ENCODE peak calls at places on chromosomes 1 and 21, in seven cellular contexts. D is MM.1S, E is astrocyte of the cerebellum, C is neuronal stem cell, S is iPS DF 6.9, A is mammary epithelial cell, Y is pancreas. T is an unnamed sample.

GRCh38 chr1:203456577-203456976 is 19.0 kb upstream of the PRELP start:
- DNase-seq in C (no peak), E (no peak), D (no peak), A (no peak), Y (no peak), S (no peak), T (no peak)

GRCh38 chr1:245585252-245585959 is 430.6 kb downstream of the KIF26B start:
- DNase-seq in Y (no peak), D (no peak), E (peak), A (peak), S (no peak), C (no peak), T (no peak)

GRCh38 chr1:212814548-212814947 is 22.9 kb downstream of the TATDN3 start:
- DNase-seq in D (no peak), Y (no peak), S (no peak), A (no peak), C (no peak), E (no peak), T (no peak)

GRCh38 chr1:223413216-223413615 is 20.0 kb downstream of the CCDC185 start:
- DNase-seq in Y (no peak), D (no peak), S (no peak), E (no peak), A (no peak), C (no peak), T (no peak)

GRCh38 chr1:147389532-147390184 is 147.2 kb downstream of the CHD1L start:
- DNase-seq in Y (no peak), C (peak), A (peak), S (peak), E (peak), D (peak), T (no peak)

GRCh38 chr21:44318489-44319285 is 18.8 kb downstream of the PFKL start:
- DNase-seq in D (no peak), Y (no peak), C (no peak), S (no peak), A (no peak), E (no peak), T (no peak)

GRCh38 chr1:11990303-11991032 is 10.2 kb downstream of the MFN2 start:
- DNase-seq in D (no peak), Y (peak), E (no peak), S (no peak), A (no peak), C (no peak), T (no peak)

GRCh38 chr1:24964811-24965570 is 34.9 kb upstream of the RUNX3 start:
- DNase-seq in E (peak), D (peak), A (no peak), C (no peak), S (no peak), Y (no peak), T (peak)

GRCh38 chr21:34004984-34005383 is 68.4 kb upstream of the MRPS6 start:
- DNase-seq in S (no peak), Y (no peak), D (no peak), C (no peak), A (no peak), E (no peak), T (no peak)

GRCh38 chr1:24415910-24416665 is 486 bp downstream of the NIPAL3 start:
- DNase-seq in D (peak), Y (peak), S (no peak), E (no peak), A (peak), C (no peak), T (no peak)

GRCh38 chr1:198272492-198272891 is 115.7 kb downstream of the NEK7 start:
- DNase-seq in Y (no peak), E (no peak), A (no peak), D (no peak), S (no peak), C (no peak), T (no peak)

GRCh38 chr1:93722081-93723031 is 40.7 kb upstream of the BCAR3 start:
- DNase-seq in E (no peak), C (peak), D (no peak), Y (no peak), A (no peak), S (no peak), T (no peak)

GRCh38 chr1:54053745-54054437 is 483 bp downstream of the TCEANC2 start:
- DNase-seq in E (no peak), S (no peak), C (no peak), D (no peak), Y (no peak), A (peak), T (no peak)

GRCh38 chr1:7430646-7431045 is 340.4 kb upstream of the VAMP3 start:
- DNase-seq in S (no peak), E (no peak), A (no peak), D (no peak), C (no peak), Y (no peak), T (no peak)

DNA sequence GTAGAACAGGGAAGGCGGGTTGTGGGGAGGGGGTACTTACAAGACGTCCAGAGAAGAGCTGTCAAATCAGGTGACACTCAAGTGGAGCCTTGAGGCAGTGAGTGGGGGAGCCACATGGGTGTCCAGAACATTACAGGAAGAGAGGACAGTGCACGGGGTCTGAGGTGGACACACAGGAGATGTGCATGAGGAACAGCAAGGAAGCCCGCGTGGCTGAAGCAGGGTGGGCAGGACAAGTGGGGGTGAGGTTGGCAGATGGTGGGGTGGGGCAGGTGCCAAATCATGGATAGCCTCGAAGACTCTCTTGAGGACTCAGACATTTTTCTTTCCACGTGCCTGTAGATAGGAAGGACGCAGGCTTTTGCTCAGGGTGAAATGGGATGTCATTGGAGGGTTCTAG is 921 bp downstream of the SMPDL3B start:
- DNase-seq in D (no peak), E (no peak), Y (no peak), C (no peak), A (no peak), S (no peak), T (no peak)
- H3K4me3 ChIP-seq in D (no peak), E (no peak), Y (peak), C (no peak), A (peak), S (peak), T (no peak)

GRCh38 chr1:220880367-220880680 is 1.1 kb downstream of the HLX start:
- DNase-seq in Y (no peak), S (no peak), E (no peak), D (no peak), A (no peak), C (no peak), T (no peak)
- H3K4me3 ChIP-seq in Y (peak), S (no peak), E (peak), D (peak), A (peak), C (no peak), T (peak)

GRCh38 chr1:31373897-31374486 is 1.1 kb upstream of the FABP3 start:
- DNase-seq in A (no peak), S (no peak), Y (no peak), E (no peak), D (no peak), C (no peak), T (no peak)
- H3K4me3 ChIP-seq in A (no peak), S (no peak), Y (peak), E (peak), D (no peak), C (peak), T (peak)

GRCh38 chr1:2229921-2230700 is 2.0 kb downstream of the SKI start:
- DNase-seq in C (no peak), A (peak), Y (peak), E (no peak), S (no peak), D (no peak), T (no peak)

GRCh38 chr1:2232916-2233438 is 4.9 kb downstream of the SKI start:
- DNase-seq in E (no peak), A (no peak), Y (peak), C (no peak), S (no peak), D (no peak), T (no peak)

GRCh38 chr1:2232255-2232915 is 4.3 kb downstream of the SKI start:
- DNase-seq in E (no peak), Y (no peak), D (no peak), A (no peak), C (no peak), S (no peak), T (no peak)

GRCh38 chr1:2230781-2231666 is 2.9 kb downstream of the SKI start:
- DNase-seq in Y (no peak), A (peak), D (no peak), E (no peak), S (no peak), C (no peak), T (peak)

GRCh38 chr1:2231667-2232254 is 3.6 kb downstream of the SKI start:
- DNase-seq in A (peak), Y (peak), E (no peak), D (no peak), C (no peak), S (no peak), T (peak)
- H3K4me3 ChIP-seq in A (peak), Y (peak), E (peak), D (no peak), C (peak), S (no peak), T (peak)

DNA sequence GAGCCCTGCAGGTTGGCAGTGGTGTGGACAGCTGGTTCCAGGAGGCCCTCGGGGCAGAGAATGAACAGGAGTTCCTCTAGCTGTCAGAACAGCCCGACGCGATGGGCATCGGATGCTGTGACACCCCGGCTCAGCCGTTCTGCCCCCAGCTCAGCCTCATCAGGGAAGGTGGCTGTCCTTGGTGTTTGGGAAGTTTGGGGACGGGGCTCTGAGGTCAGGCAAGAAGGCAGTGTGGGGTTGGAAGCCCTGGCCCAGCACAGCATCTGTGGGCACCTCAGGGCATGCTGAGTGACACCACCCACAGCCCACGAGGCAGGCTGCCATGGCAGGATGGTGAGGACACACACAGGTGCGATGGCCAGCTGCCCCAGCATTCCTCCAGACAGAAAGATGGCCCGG is 40.9 kb upstream of the CCDC27 start:
- DNase-seq in E (no peak), Y (no peak), C (no peak), A (no peak), S (no peak), D (no peak), T (no peak)
- H3K4me3 ChIP-seq in E (no peak), Y (no peak), C (no peak), A (no peak), S (no peak), D (no peak), T (no peak)

DNA sequence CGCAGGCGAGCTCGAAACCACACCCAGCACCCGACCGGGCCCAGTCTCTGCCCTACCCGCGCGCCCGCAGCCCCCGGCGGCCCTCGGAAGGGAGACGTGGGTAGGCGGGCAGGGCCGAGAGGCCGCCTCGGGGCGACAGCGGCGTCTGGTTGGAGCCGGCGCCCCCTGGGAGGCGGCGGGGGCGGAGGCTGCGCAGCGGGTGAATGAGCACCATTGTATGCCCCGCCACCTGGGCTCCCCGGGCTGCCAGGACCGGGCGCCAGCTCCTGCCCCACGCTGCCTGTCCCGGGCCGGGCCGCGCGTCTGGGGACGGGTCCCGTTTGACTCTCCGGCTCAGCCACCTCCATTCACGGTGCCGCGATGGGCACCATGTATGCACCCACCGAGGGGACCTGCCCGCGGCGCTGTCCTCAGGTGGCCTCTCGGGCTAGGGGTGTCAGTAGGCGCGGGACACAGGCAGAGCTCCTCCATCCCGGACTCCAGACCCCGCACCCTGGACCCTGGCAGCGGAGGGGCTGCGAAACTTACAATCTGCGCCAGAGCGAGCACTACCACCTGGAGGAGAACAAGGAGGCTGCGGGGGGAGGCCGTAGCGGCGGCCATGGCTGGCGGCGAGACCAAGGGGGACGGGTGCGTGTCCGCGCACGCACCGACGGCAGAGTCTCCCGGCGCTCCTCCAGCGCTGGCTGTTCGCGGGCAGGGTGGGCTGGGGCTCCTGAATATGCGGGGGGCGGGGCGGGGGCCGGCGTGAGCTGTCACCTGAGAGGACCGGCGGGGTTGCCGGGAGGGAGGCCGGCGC is at the start of gene COL9A2:
- DNase-seq in D (peak), S (no peak), E (no peak), C (no peak), A (no peak), Y (peak), T (peak)
- H3K4me3 ChIP-seq in D (peak), S (peak), E (peak), C (peak), A (no peak), Y (peak), T (peak)

GRCh38 chr1:31548518-31548898 is 27.8 kb upstream of the TINAGL1 start:
- DNase-seq in E (no peak), A (peak), S (no peak), D (no peak), C (no peak), Y (peak), T (no peak)

GRCh38 chr1:31552489-31552888 is 23.8 kb upstream of the TINAGL1 start:
- DNase-seq in A (no peak), Y (no peak), S (no peak), E (no peak), C (no peak), D (no peak), T (no peak)

GRCh38 chr1:31551206-31551605 is 25.1 kb upstream of the TINAGL1 start:
- DNase-seq in E (no peak), Y (no peak), S (no peak), D (no peak), C (no peak), A (no peak), T (no peak)

GRCh38 chr1:31548899-31549806 is 27.2 kb upstream of the TINAGL1 start:
- DNase-seq in E (peak), D (peak), S (peak), C (peak), A (peak), Y (peak), T (peak)

GRCh38 chr1:31549807-31550620 is 26.3 kb upstream of the TINAGL1 start:
- DNase-seq in A (peak), C (no peak), S (no peak), D (no peak), E (no peak), Y (no peak), T (no peak)
- H3K4me3 ChIP-seq in A (no peak), C (no peak), S (peak), D (peak), E (no peak), Y (no peak), T (no peak)

GRCh38 chr1:211135342-211135950 is 1.5 kb upstream of the KCNH1 start:
- DNase-seq in A (peak), S (no peak), E (peak), C (peak), D (peak), Y (no peak), T (no peak)

GRCh38 chr1:211129790-211130189 is 4.2 kb downstream of the KCNH1 start:
- DNase-seq in D (no peak), S (no peak), C (no peak), E (no peak), Y (no peak), A (no peak), T (no peak)

GRCh38 chr1:211133393-211133840 is 531 bp downstream of the KCNH1 start:
- DNase-seq in Y (no peak), S (no peak), D (no peak), E (no peak), A (peak), C (no peak), T (no peak)

GRCh38 chr1:211133841-211134669 is at the start of gene KCNH1:
- DNase-seq in C (peak), S (peak), E (peak), Y (peak), D (peak), A (peak), T (peak)

GRCh38 chr1:211132681-211133392 is 1.1 kb downstream of the KCNH1 start:
- DNase-seq in D (no peak), Y (no peak), S (no peak), C (no peak), E (no peak), A (no peak), T (no peak)
- H3K4me3 ChIP-seq in D (peak), Y (peak), S (peak), C (peak), E (peak), A (no peak), T (peak)

GRCh38 chr1:167824163-167824794 is 89.7 kb downstream of the ADCY10 start:
- DNase-seq in C (no peak), A (peak), Y (no peak), E (no peak), S (no peak), D (no peak), T (no peak)

GRCh38 chr1:167821356-167821685 is 92.6 kb downstream of the ADCY10 start:
- DNase-seq in S (no peak), E (no peak), C (no peak), Y (no peak), D (no peak), A (no peak), T (no peak)

GRCh38 chr1:167820684-167821355 is 93.1 kb downstream of the ADCY10 start:
- DNase-seq in C (no peak), D (no peak), E (no peak), Y (no peak), S (no peak), A (peak), T (no peak)

GRCh38 chr1:167821969-167822685 is 91.8 kb downstream of the ADCY10 start:
- DNase-seq in S (no peak), D (no peak), E (peak), Y (no peak), A (no peak), C (no peak), T (no peak)

DNA sequence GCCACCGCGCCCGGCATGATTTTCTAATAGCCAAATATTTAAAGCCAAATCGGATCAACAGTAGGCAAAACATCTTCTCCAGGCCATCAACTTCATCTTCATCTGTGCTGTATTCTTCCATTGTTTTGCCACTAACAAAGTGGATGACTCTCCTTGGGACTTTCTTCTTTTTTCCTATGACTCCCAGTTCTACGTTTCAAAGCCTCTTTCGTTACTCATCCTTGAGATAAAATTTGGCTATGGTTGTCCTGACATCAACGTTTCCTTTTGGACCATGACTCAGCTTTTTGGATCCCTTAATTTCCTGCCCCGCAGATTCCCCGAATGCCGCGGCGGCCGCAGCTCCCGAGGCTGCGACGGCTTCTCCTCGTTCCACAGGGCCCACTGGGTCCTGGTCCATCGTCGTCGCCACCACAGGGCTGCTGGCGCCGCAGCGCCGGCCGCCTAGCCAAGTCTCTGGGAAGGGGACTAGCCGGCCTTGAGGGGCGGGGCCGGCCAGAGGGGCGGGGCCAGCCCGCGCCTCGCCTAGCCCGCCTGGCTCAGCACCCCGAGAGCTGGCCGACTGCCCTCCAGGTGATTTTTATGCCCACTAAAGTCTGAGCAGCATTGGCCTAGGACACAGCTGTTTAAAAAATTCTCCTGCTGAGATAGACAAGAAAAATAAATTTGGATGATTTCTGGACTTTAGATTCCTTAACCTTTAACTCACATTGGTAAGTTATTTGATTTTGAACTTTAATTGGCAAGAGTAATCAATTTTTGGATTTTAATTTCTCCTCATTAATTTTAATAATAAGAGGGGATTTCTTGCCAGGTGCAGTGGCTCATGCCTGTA is 93.9 kb downstream of the ADCY10 start:
- DNase-seq in D (peak), Y (peak), E (peak), C (peak), A (peak), S (no peak), T (no peak)
- H3K4me3 ChIP-seq in D (peak), Y (no peak), E (peak), C (no peak), A (peak), S (no peak), T (peak)

T was measured in CD8-positive, alpha-beta T cell.